ENCODE peak calls at places on chromosomes 7 and 10, in six cellular contexts. I, W, U, O, V and A are unnamed samples.

GRCh38 chr7:156169474-156170370 is 357.5 kb upstream of the SHH start:
- DNase-seq in I (peak), W (peak), U (no peak), O (no peak), V (no peak), A (no peak)

GRCh38 chr7:66250711-66251110 is 45.6 kb downstream of the TPST1 start:
- DNase-seq in I (no peak), W (no peak), U (no peak), O (peak), V (no peak), A (no peak)

GRCh38 chr10:124637091-124637700 is 107.0 kb downstream of the FAM53B start:
- DNase-seq in I (peak), W (no peak), U (no peak), O (no peak), V (no peak), A (no peak)

GRCh38 chr7:157400171-157400860 is 63.5 kb downstream of the DNAJB6 start:
- DNase-seq in I (peak), W (no peak), U (no peak), O (no peak), V (peak), A (no peak)

GRCh38 chr7:92178928-92179373 is at the start of gene LRRD1:
- DNase-seq in I (peak), W (peak), U (peak), O (peak), V (peak), A (peak)

GRCh38 chr7:113796557-113796956 is 122.3 kb downstream of the PPP1R3A start:
- DNase-seq in I (no peak), W (no peak), U (no peak), O (no peak), V (no peak), A (no peak)

GRCh38 chr10:90675621-90676020 is 182.2 kb downstream of the HTR7 start:
- DNase-seq in I (no peak), W (no peak), U (no peak), O (peak), V (no peak), A (no peak)

GRCh38 chr10:86308056-86308455 is 58.5 kb downstream of the GRID1 start:
- DNase-seq in I (no peak), W (peak), U (no peak), O (no peak), V (no peak), A (no peak)

GRCh38 chr7:85750454-85750949 is 563.6 kb upstream of the SEMA3D start:
- DNase-seq in I (peak), W (no peak), U (no peak), O (peak), V (peak), A (no peak)

GRCh38 chr7:22001345-22002004 is 55.8 kb upstream of the CDCA7L start:
- DNase-seq in I (no peak), W (no peak), U (no peak), O (peak), V (peak), A (no peak)

GRCh38 chr10:80464557-80465466 is 10.7 kb downstream of the TSPAN14 start:
- DNase-seq in I (no peak), W (no peak), U (peak), O (no peak), V (peak), A (peak)

GRCh38 chr10:132232553-132232949 is 45.8 kb downstream of the DPYSL4 start:
- DNase-seq in I (peak), W (no peak), U (no peak), O (no peak), V (no peak), A (peak)

GRCh38 chr7:36092221-36092771 is 60.8 kb upstream of the EEPD1 start:
- DNase-seq in I (no peak), W (no peak), U (no peak), O (no peak), V (no peak), A (no peak)

GRCh38 chr7:13882051-13882450 is 107.4 kb downstream of the ETV1 start:
- DNase-seq in I (no peak), W (no peak), U (no peak), O (no peak), V (no peak), A (no peak)

GRCh38 chr7:128885370-128886187 is 22.9 kb downstream of the ATP6V1F start:
- DNase-seq in I (no peak), W (no peak), U (no peak), O (no peak), V (peak), A (peak)

GRCh38 chr7:128882134-128882533 is 19.5 kb downstream of the ATP6V1F start:
- DNase-seq in I (no peak), W (peak), U (no peak), O (no peak), V (no peak), A (no peak)

GRCh38 chr7:128881458-128882125 is 18.9 kb downstream of the ATP6V1F start:
- DNase-seq in I (no peak), W (peak), U (no peak), O (no peak), V (peak), A (no peak)

GRCh38 chr7:128884561-128885369 is 22.1 kb downstream of the ATP6V1F start:
- DNase-seq in I (no peak), W (peak), U (no peak), O (no peak), V (peak), A (peak)

DNA sequence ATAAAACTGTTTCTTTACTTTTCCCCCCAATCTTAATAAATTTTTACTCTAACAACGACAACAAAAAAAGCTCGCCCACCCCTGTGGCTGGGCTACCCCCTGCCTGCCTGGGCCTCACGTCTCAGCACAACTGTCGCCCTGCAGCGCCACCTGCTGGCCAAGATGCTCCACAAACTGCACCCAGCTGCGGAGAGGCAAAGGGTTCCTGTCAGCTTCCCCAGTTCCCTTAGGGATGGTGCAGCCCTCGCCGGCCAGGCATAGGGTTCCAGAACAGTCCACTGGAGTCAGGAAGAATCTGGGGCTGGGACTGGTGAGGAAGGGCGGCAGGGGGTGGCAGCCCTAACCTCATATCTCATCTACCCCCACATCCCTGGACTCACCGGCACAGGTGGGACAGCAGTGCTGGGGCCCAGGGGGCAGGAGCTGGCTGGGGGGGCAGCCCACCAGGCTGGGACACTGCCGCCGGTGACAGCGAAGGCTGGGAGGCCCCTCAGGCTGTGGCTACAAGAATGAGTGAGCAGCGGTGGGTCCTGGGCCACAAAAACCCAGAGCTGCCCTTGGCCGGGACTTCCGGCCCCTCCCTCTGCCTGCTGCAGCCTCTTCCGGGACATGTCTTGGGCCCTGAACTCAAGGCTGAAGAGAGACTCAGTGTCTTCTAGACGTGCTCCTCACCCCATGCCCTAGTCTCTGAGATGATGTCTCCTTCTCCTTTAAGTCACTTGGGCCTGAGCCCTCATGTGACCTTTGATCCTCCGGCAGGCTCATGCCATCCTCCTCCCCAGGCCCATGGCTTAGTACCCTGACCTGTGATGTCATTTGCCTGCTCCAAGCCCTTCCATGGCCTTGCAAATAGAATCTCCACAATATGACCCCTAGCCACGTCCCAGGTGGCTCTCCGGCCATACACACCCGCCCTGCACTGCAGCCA is 21.2 kb downstream of the ATP6V1F start:
- DNase-seq in I (peak), W (peak), U (peak), O (peak), V (peak), A (peak)
- H3K27ac ChIP-seq in I (no peak), W (no peak), U (no peak), O (no peak), V (no peak), A (no peak)

GRCh38 chr7:126699707-126700106 is 553.0 kb downstream of the GRM8 start:
- DNase-seq in I (no peak), W (no peak), U (no peak), O (no peak), V (peak), A (no peak)

GRCh38 chr7:126698909-126699308 is 553.8 kb downstream of the GRM8 start:
- DNase-seq in I (no peak), W (no peak), U (no peak), O (no peak), V (peak), A (no peak)

GRCh38 chr7:126696639-126697038 is 556.1 kb downstream of the GRM8 start:
- DNase-seq in I (no peak), W (no peak), U (no peak), O (no peak), V (no peak), A (no peak)

GRCh38 chr7:126698446-126698845 is 554.3 kb downstream of the GRM8 start:
- DNase-seq in I (no peak), W (no peak), U (no peak), O (peak), V (no peak), A (no peak)

GRCh38 chr7:126696236-126696635 is 556.5 kb downstream of the GRM8 start:
- DNase-seq in I (no peak), W (no peak), U (no peak), O (no peak), V (no peak), A (no peak)
- H3K4me3 ChIP-seq in I (no peak), W (no peak), U (no peak), O (no peak), V (no peak), A (no peak)

GRCh38 chr7:100371561-100372171 is 1.6 kb upstream of the PILRA start:
- DNase-seq in I (no peak), W (peak), U (no peak), O (no peak), V (no peak), A (no peak)

GRCh38 chr7:100372256-100372655 is 1.0 kb upstream of the PILRA start:
- DNase-seq in I (no peak), W (peak), U (no peak), O (no peak), V (no peak), A (no peak)

GRCh38 chr7:100374601-100375000 is 1.3 kb downstream of the PILRA start:
- DNase-seq in I (no peak), W (peak), U (no peak), O (no peak), V (no peak), A (no peak)

GRCh38 chr7:100373261-100373831 is at the start of gene PILRA:
- DNase-seq in I (peak), W (peak), U (no peak), O (no peak), V (no peak), A (no peak)

GRCh38 chr7:100372694-100373093 is 593 bp upstream of the PILRA start:
- DNase-seq in I (no peak), W (peak), U (no peak), O (no peak), V (no peak), A (peak)
- H3K27ac ChIP-seq in I (peak), W (peak), U (peak), O (no peak), V (no peak), A (no peak)

GRCh38 chr10:31076589-31076988 is 44.9 kb upstream of the ZNF438 start:
- DNase-seq in I (no peak), W (no peak), U (no peak), O (no peak), V (no peak), A (no peak)
- H3K4me3 ChIP-seq in I (no peak), W (no peak), U (no peak), O (no peak), V (no peak), A (no peak)

GRCh38 chr7:121795736-121796135 is 77.2 kb upstream of the PTPRZ1 start:
- DNase-seq in I (no peak), W (no peak), U (no peak), O (no peak), V (no peak), A (no peak)

GRCh38 chr7:121797283-121798037 is 75.5 kb upstream of the PTPRZ1 start:
- DNase-seq in I (no peak), W (no peak), U (no peak), O (no peak), V (no peak), A (no peak)

GRCh38 chr7:121798076-121798475 is 74.9 kb upstream of the PTPRZ1 start:
- DNase-seq in I (no peak), W (no peak), U (no peak), O (no peak), V (no peak), A (no peak)

GRCh38 chr7:121800916-121801675 is 71.9 kb upstream of the PTPRZ1 start:
- DNase-seq in I (no peak), W (no peak), U (no peak), O (no peak), V (no peak), A (no peak)

DNA sequence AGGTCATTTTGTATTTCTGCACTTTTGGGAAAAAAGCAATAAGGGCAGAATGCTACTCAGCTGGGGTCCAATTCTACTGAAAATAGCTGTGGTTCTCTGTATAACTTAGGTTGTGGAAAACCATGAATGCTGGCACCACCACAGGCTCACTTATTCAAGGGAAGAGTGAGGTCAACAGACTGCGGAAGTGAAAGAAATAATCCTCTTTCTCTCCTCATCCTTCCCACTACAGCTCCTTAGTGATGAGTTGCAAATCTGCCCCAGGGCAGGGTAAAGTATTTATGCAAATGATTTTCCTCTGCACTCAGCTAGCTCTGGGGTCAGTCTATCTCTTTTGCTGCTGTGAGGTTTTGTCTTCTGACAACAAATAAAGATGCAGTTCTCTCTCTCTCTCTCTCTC is 74.1 kb upstream of the PTPRZ1 start:
- DNase-seq in I (no peak), W (no peak), U (no peak), O (no peak), V (no peak), A (no peak)
- H3K27ac ChIP-seq in I (no peak), W (no peak), U (no peak), O (no peak), V (no peak), A (no peak)

DNA sequence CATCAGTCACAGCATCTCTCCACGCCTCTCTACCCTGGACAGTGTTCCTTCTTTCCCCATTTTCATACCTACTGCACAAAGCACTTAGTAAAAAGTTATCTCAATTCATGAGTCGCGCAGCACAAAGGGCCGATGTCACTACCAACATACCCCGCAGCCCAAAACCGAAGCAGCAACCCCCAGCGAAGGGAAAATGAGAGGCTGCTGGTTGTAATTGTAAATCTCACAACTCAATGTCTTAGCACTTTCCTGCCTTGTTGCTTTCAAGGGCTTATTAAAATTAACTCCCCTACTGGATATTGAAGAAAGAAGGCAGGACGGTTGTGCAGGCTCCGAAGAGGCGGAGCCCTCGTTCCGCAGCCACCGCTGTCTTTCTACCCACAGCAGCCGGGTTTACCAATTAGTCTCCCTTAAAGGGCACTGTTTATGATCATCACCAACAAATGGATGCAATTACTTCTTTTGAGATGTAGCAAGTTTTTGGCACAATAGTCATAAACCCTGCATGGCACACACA is 6.5 kb downstream of the DIP2C start:
- DNase-seq in I (no peak), W (no peak), U (no peak), O (no peak), V (peak), A (no peak)
- H3K4me3 ChIP-seq in I (no peak), W (no peak), U (peak), O (peak), V (peak), A (no peak)

GRCh38 chr7:106617860-106618259 is 43.1 kb downstream of the CCDC71L start:
- DNase-seq in I (no peak), W (no peak), U (no peak), O (no peak), V (no peak), A (no peak)

GRCh38 chr7:106620034-106620433 is 40.9 kb downstream of the CCDC71L start:
- DNase-seq in I (no peak), W (no peak), U (no peak), O (no peak), V (no peak), A (no peak)

GRCh38 chr7:106618480-106618879 is 42.5 kb downstream of the CCDC71L start:
- DNase-seq in I (no peak), W (no peak), U (no peak), O (peak), V (no peak), A (no peak)

GRCh38 chr7:106620681-106621080 is 40.3 kb downstream of the CCDC71L start:
- DNase-seq in I (no peak), W (no peak), U (no peak), O (peak), V (no peak), A (no peak)

DNA sequence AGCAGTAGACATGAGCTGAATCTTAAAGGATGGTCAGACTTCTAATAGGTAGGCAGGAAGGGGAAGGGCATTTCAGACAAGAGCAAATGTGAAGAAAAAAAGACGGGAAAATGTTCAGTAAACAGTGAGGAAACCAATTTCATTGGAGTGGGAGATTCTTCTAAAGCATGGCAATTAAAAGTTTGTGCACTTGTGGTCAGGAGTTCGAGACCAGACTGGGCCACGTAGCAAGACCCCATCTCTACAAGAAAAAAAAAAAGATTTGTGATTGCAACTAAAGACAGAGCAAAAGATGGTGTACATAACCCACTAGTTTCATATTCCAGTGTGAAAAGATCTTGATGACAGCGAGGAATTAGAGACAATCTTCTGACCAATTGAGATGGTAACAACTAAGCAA is 41.7 kb downstream of the CCDC71L start:
- DNase-seq in I (no peak), W (no peak), U (no peak), O (no peak), V (no peak), A (no peak)
- H3K27ac ChIP-seq in I (no peak), W (no peak), U (no peak), O (no peak), V (no peak), A (no peak)

DNA sequence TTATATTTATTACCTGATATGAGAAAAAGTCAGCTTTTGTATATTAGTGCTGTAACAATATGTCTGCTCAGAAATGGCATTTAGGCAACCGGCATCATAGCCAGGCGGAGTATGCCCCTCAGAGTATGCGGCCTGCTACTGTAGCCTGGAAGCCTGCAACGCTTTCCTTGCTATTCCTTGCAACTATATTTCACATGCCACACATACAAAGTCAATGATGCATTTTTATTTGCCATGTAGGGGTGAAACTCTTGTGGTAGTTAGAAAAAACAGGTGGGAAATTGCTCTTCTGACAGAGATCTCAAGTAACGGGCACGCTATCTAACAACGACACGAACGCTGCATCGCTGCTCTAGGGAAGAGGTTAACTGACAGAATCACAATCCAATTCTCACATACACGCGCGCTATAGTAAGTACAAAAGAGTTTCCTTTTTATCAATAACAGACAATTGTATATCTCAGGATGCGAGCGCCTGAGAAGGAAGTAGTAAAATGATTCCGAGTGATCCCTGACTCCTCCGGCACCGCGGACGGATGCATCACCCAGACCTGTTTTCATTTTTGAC is 5.9 kb downstream of the EBF3 start:
- DNase-seq in I (no peak), W (no peak), U (no peak), O (no peak), V (no peak), A (no peak)
- H3K4me3 ChIP-seq in I (no peak), W (no peak), U (peak), O (no peak), V (no peak), A (no peak)

DNA sequence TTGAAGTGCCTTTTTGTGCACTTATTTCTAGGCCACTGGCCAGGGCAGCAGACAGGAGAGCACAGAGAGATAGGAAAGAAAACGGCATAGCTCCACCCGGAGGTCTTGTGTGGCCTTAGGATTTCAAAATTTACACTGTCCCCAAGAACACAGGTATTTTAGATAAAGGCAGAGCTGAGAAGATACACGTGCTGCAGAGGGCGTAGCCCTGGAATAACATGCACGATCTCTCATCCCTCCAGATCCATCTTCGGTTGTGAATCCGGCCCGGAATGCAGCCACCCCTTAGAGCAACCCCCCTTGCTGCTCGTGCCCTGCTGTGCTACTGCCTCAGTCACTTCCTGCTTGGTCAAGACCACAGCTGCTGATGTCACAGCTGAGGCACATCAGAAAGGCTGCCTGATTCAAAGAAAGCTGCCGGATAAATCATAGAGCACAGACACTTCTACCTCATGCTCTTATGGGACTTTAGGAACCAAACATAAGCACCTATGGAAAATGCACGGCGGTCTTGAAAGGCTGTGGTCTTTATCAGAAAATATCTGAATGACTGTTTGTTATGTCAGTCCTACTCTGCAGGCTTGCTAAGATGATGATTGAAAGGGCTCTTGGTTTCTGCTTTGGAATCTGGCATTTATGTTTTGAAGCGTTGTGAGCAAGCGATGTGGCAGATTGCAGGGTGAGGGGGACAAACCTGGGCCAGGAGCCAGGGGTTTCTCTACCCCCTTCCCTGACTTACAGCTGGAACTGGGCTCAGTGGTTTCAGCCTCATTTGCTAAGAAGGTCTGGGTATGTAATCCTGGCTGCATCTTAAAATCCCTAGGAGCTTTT is 152.0 kb downstream of the SVIL start:
- DNase-seq in I (no peak), W (no peak), U (no peak), O (no peak), V (peak), A (no peak)
- H3K27ac ChIP-seq in I (no peak), W (no peak), U (peak), O (no peak), V (no peak), A (no peak)